ENCODE peak calls at places on chromosomes 7 and 10, in five cellular contexts. One of them, this sample, is unnamed.

GRCh38 chr10:51656467-51656866 is 42.9 kb downstream of the CSTF2T start:
- DNase-seq in fibroblast of lung: no peak
- DNase-seq in lower leg skin: no peak
- DNase-seq in psoas muscle: no peak
- DNase-seq in uterus: no peak
- DNase-seq in this sample: no peak

GRCh38 chr7:100407285-100408180 is 21.0 kb downstream of the ZCWPW1 start:
- DNase-seq in fibroblast of lung: peak; percentile 73
- DNase-seq in psoas muscle: no peak
- DNase-seq in lower leg skin: no peak
- DNase-seq in uterus: peak; percentile 53
- DNase-seq in this sample: no peak

GRCh38 chr7:25678215-25678614 is 449.9 kb upstream of the NPVF start:
- DNase-seq in uterus: no peak
- DNase-seq in psoas muscle: no peak
- DNase-seq in lower leg skin: no peak
- DNase-seq in fibroblast of lung: no peak
- DNase-seq in this sample: no peak

GRCh38 chr10:88062798-88063472 is 199.5 kb downstream of the PTEN start:
- DNase-seq in lower leg skin: no peak
- DNase-seq in psoas muscle: no peak
- DNase-seq in uterus: no peak
- DNase-seq in fibroblast of lung: peak; percentile 71
- DNase-seq in this sample: no peak

GRCh38 chr10:77940627-77941026 is 14.1 kb upstream of the DLG5 start:
- DNase-seq in fibroblast of lung: no peak
- DNase-seq in psoas muscle: no peak
- DNase-seq in uterus: no peak
- DNase-seq in lower leg skin: no peak
- DNase-seq in this sample: no peak

GRCh38 chr7:101870361-101871062 is 53.1 kb downstream of the CUX1 start:
- DNase-seq in psoas muscle: no peak
- DNase-seq in fibroblast of lung: peak; percentile 21
- DNase-seq in uterus: no peak
- DNase-seq in lower leg skin: no peak
- DNase-seq in this sample: no peak

GRCh38 chr10:16685551-16685950 is 131.7 kb downstream of the RSU1 start:
- DNase-seq in lower leg skin: no peak
- DNase-seq in fibroblast of lung: no peak
- DNase-seq in uterus: no peak
- DNase-seq in psoas muscle: no peak
- DNase-seq in this sample: no peak

GRCh38 chr10:48470893-48471805 is 133.7 kb downstream of the ARHGAP22 start:
- DNase-seq in fibroblast of lung: peak; percentile 63
- DNase-seq in lower leg skin: no peak
- DNase-seq in uterus: no peak
- DNase-seq in psoas muscle: no peak
- DNase-seq in this sample: peak; percentile 5

GRCh38 chr10:87683356-87683755 is 23.7 kb downstream of the PAPSS2 start:
- DNase-seq in lower leg skin: no peak
- DNase-seq in uterus: no peak
- DNase-seq in fibroblast of lung: no peak
- DNase-seq in psoas muscle: no peak
- DNase-seq in this sample: no peak

GRCh38 chr7:64878684-64879083 is 24.4 kb upstream of the ZNF273 start:
- DNase-seq in fibroblast of lung: peak; percentile 11
- DNase-seq in lower leg skin: peak; percentile 16
- DNase-seq in uterus: no peak
- DNase-seq in psoas muscle: no peak
- DNase-seq in this sample: no peak

GRCh38 chr10:94546058-94546595 is 539 bp downstream of the HELLS start:
- DNase-seq in uterus: no peak
- DNase-seq in fibroblast of lung: peak; percentile 22
- DNase-seq in lower leg skin: no peak
- DNase-seq in psoas muscle: no peak
- DNase-seq in this sample: no peak

GRCh38 chr10:94546616-94547175 is 1.1 kb downstream of the HELLS start:
- DNase-seq in fibroblast of lung: peak; percentile 18
- DNase-seq in lower leg skin: no peak
- DNase-seq in psoas muscle: no peak
- DNase-seq in uterus: no peak
- DNase-seq in this sample: no peak

GRCh38 chr10:94549221-94549620 is 3.6 kb downstream of the HELLS start:
- DNase-seq in psoas muscle: no peak
- DNase-seq in uterus: no peak
- DNase-seq in lower leg skin: no peak
- DNase-seq in fibroblast of lung: no peak
- DNase-seq in this sample: no peak

GRCh38 chr10:94545277-94546057 is at the start of gene HELLS:
- DNase-seq in fibroblast of lung: peak; percentile 74
- DNase-seq in uterus: peak; percentile 80
- DNase-seq in psoas muscle: peak; percentile 70
- DNase-seq in lower leg skin: peak; percentile 54
- DNase-seq in this sample: peak; percentile 88
- TF ChIP-seq CTCF in fibroblast of lung: no peak
- TF ChIP-seq CTCF in uterus: no peak
- TF ChIP-seq CTCF in psoas muscle: no peak
- TF ChIP-seq CTCF in lower leg skin: no peak
- TF ChIP-seq CTCF in this sample: peak; percentile 14

GRCh38 chr10:6140965-6141295 is 52.1 kb downstream of the RBM17 start:
- DNase-seq in uterus: no peak
- DNase-seq in fibroblast of lung: no peak
- DNase-seq in lower leg skin: peak; percentile 51
- DNase-seq in psoas muscle: no peak
- DNase-seq in this sample: no peak
- H3K4me3 ChIP-seq in uterus: no peak overlapping the region
- H3K4me3 ChIP-seq in fibroblast of lung: no peak overlapping the region
- H3K4me3 ChIP-seq in lower leg skin: no peak overlapping the region
- H3K4me3 ChIP-seq in psoas muscle: peak overlapping the region; percentile 59
- H3K4me3 ChIP-seq in this sample: peak overlapping the region; percentile 33

GRCh38 chr7:3994764-3995163 is 687.3 kb upstream of the FOXK1 start:
- DNase-seq in fibroblast of lung: no peak
- DNase-seq in psoas muscle: no peak
- DNase-seq in lower leg skin: no peak
- DNase-seq in uterus: no peak
- DNase-seq in this sample: no peak

GRCh38 chr7:3991771-3992231 is 690.3 kb upstream of the FOXK1 start:
- DNase-seq in uterus: no peak
- DNase-seq in psoas muscle: no peak
- DNase-seq in fibroblast of lung: no peak
- DNase-seq in lower leg skin: no peak
- DNase-seq in this sample: no peak

GRCh38 chr7:3998060-3998459 is 684.0 kb upstream of the FOXK1 start:
- DNase-seq in uterus: no peak
- DNase-seq in psoas muscle: no peak
- DNase-seq in fibroblast of lung: no peak
- DNase-seq in lower leg skin: no peak
- DNase-seq in this sample: no peak

GRCh38 chr7:3992841-3993240 is 689.3 kb upstream of the FOXK1 start:
- DNase-seq in lower leg skin: no peak
- DNase-seq in fibroblast of lung: no peak
- DNase-seq in psoas muscle: no peak
- DNase-seq in uterus: no peak
- DNase-seq in this sample: peak; percentile 2

DNA sequence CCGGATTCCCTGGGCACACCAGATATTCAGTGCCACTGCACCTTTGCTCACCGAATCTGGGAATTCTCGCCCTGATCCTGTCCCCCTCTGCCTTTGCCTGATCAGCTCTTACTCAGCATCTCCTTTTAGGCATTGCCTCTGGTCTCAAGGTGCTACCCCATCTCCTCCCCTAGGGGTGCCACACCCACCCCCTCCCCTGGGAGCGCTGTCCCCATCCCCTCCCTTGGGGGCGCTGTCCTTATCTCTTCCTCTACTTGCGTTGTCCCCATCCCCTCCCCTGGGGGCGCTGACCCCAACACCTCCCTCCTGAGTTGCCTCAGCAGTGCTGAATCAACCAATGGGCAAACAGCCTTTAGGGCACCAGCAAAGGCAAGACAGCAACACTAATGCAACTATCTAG is 686.9 kb upstream of the FOXK1 start:
- DNase-seq in uterus: no peak
- DNase-seq in fibroblast of lung: no peak
- DNase-seq in psoas muscle: no peak
- DNase-seq in lower leg skin: no peak
- DNase-seq in this sample: no peak
- TF ChIP-seq CTCF in uterus: no peak
- TF ChIP-seq CTCF in fibroblast of lung: no peak
- TF ChIP-seq CTCF in psoas muscle: no peak
- TF ChIP-seq CTCF in lower leg skin: no peak
- TF ChIP-seq CTCF in this sample: no peak

GRCh38 chr7:151686016-151686766 is 166.5 kb upstream of the RHEB start:
- DNase-seq in psoas muscle: no peak
- DNase-seq in uterus: no peak
- DNase-seq in lower leg skin: no peak
- DNase-seq in fibroblast of lung: peak; percentile 36
- DNase-seq in this sample: no peak

GRCh38 chr7:151688236-151688780 is 168.6 kb upstream of the RHEB start:
- DNase-seq in psoas muscle: no peak
- DNase-seq in lower leg skin: no peak
- DNase-seq in fibroblast of lung: no peak
- DNase-seq in uterus: no peak
- DNase-seq in this sample: no peak

GRCh38 chr7:151686826-151687225 is 167.1 kb upstream of the RHEB start:
- DNase-seq in fibroblast of lung: peak; percentile 34
- DNase-seq in psoas muscle: no peak
- DNase-seq in uterus: no peak
- DNase-seq in lower leg skin: no peak
- DNase-seq in this sample: no peak

GRCh38 chr7:151689196-151689971 is 169.7 kb upstream of the RHEB start:
- DNase-seq in fibroblast of lung: peak; percentile 71
- DNase-seq in lower leg skin: peak; percentile 59
- DNase-seq in uterus: no peak
- DNase-seq in psoas muscle: no peak
- DNase-seq in this sample: no peak

GRCh38 chr7:151687523-151688235 is 168.0 kb upstream of the RHEB start:
- DNase-seq in uterus: peak; percentile 88
- DNase-seq in fibroblast of lung: peak; percentile 98
- DNase-seq in psoas muscle: peak; percentile 70
- DNase-seq in lower leg skin: peak; percentile 69
- DNase-seq in this sample: no peak
- H3K4me3 ChIP-seq in uterus: no peak overlapping the region
- H3K4me3 ChIP-seq in fibroblast of lung: no peak overlapping the region
- H3K4me3 ChIP-seq in psoas muscle: no peak overlapping the region
- H3K4me3 ChIP-seq in lower leg skin: no peak overlapping the region
- H3K4me3 ChIP-seq in this sample: no peak overlapping the region

GRCh38 chr10:95133016-95133752 is 60.9 kb upstream of the ACSM6 start:
- DNase-seq in fibroblast of lung: peak; percentile 56
- DNase-seq in uterus: peak; percentile 36
- DNase-seq in lower leg skin: peak; percentile 45
- DNase-seq in psoas muscle: peak; percentile 30
- DNase-seq in this sample: peak; percentile 88

GRCh38 chr10:95133997-95134396 is 60.0 kb upstream of the ACSM6 start:
- DNase-seq in fibroblast of lung: peak; percentile 1
- DNase-seq in psoas muscle: no peak
- DNase-seq in uterus: no peak
- DNase-seq in lower leg skin: no peak
- DNase-seq in this sample: no peak

GRCh38 chr10:95134490-95134889 is 59.5 kb upstream of the ACSM6 start:
- DNase-seq in fibroblast of lung: no peak
- DNase-seq in psoas muscle: no peak
- DNase-seq in uterus: no peak
- DNase-seq in lower leg skin: no peak
- DNase-seq in this sample: no peak
- TF ChIP-seq CTCF in fibroblast of lung: no peak
- TF ChIP-seq CTCF in psoas muscle: no peak
- TF ChIP-seq CTCF in uterus: no peak
- TF ChIP-seq CTCF in lower leg skin: no peak
- TF ChIP-seq CTCF in this sample: no peak

GRCh38 chr7:116525913-116526857 is 1.3 kb downstream of the CAV1 start:
- DNase-seq in lower leg skin: peak; percentile 79
- DNase-seq in psoas muscle: peak; percentile 81
- DNase-seq in fibroblast of lung: peak; percentile 86
- DNase-seq in uterus: peak; percentile 79
- DNase-seq in this sample: peak; percentile 61

GRCh38 chr7:116524609-116525297 is at the start of gene CAV1:
- DNase-seq in uterus: peak; percentile 88
- DNase-seq in fibroblast of lung: peak; percentile 93
- DNase-seq in lower leg skin: peak; percentile 89
- DNase-seq in psoas muscle: peak; percentile 83
- DNase-seq in this sample: peak; percentile 55

GRCh38 chr7:116524221-116524608 is 621 bp upstream of the CAV1 start:
- DNase-seq in fibroblast of lung: no peak
- DNase-seq in psoas muscle: no peak
- DNase-seq in uterus: no peak
- DNase-seq in lower leg skin: no peak
- DNase-seq in this sample: no peak

GRCh38 chr7:116526897-116527296 is 2.1 kb downstream of the CAV1 start:
- DNase-seq in lower leg skin: no peak
- DNase-seq in uterus: no peak
- DNase-seq in psoas muscle: no peak
- DNase-seq in fibroblast of lung: no peak
- DNase-seq in this sample: no peak

DNA sequence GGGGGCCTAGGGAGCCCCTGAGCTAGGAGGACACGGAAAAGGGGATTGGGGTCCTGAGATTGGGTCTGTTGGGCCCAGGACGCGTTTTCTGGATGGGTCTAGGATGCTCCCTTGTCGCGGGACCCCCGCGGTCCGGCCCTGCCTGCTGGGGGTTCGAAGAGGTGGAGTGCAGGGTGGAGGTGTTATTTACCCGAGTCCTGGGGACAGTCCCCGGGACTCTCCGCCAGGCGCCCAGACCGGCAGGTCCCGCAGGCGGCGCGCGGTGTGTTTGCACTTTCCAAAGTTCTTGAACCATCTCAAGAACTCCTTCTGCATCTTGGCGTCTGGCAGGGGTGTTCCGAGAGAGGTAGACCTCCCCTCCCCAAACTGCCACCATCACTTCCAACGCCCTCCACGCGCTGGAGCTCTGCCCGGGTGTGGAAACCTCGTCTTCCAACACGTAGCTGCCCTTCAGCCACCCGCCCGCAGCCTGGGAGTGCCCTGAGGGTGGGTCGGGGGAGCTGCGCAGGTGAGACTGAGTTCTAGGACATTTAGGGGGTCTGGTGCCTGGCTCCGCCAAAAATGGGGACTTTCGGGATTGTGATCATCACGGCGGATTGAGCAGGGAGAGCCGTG is 569 bp downstream of the CAV1 start:
- DNase-seq in fibroblast of lung: no peak
- DNase-seq in psoas muscle: peak; percentile 30
- DNase-seq in lower leg skin: peak; percentile 59
- DNase-seq in uterus: peak; percentile 51
- DNase-seq in this sample: peak; percentile 64
- H3K4me3 ChIP-seq in fibroblast of lung: peak overlapping the region; percentile 99
- H3K4me3 ChIP-seq in psoas muscle: peak overlapping the region; percentile 80
- H3K4me3 ChIP-seq in lower leg skin: peak overlapping the region; percentile 96
- H3K4me3 ChIP-seq in uterus: peak overlapping the region; percentile 73
- H3K4me3 ChIP-seq in this sample: peak overlapping the region; percentile 65

GRCh38 chr7:127150543-127150942 is 102.2 kb downstream of the GRM8 start:
- DNase-seq in fibroblast of lung: no peak
- DNase-seq in lower leg skin: no peak
- DNase-seq in uterus: no peak
- DNase-seq in psoas muscle: no peak
- DNase-seq in this sample: no peak
- TF ChIP-seq CTCF in fibroblast of lung: no peak
- TF ChIP-seq CTCF in lower leg skin: no peak
- TF ChIP-seq CTCF in uterus: no peak
- TF ChIP-seq CTCF in psoas muscle: no peak
- TF ChIP-seq CTCF in this sample: no peak